ENCODE peak calls at places on chromosomes 5 and 9, in four cellular contexts. Q, A, U and N are unnamed samples.

GRCh38 chr5:169980418-169981053 is at the start of gene INSYN2B:
- DNase-seq in Q (peak), A (peak), U (peak), N (no peak)

GRCh38 chr5:149917073-149917676 is 27.4 kb downstream of the PDE6A start:
- DNase-seq in Q (no peak), A (no peak), U (no peak), N (no peak)

GRCh38 chr9:94881454-94881853 is 155.0 kb downstream of the AOPEP start:
- DNase-seq in Q (no peak), A (no peak), U (no peak), N (no peak)

GRCh38 chr5:172929371-172929838 is 29.8 kb upstream of the RPL26L1 start:
- DNase-seq in Q (no peak), A (no peak), U (no peak), N (no peak)

GRCh38 chr9:96491079-96491879 is 41.3 kb downstream of the HABP4 start:
- DNase-seq in Q (no peak), A (no peak), U (no peak), N (no peak)

GRCh38 chr5:165996484-165996883 is 2295.0 kb upstream of the WWC1 start:
- DNase-seq in Q (no peak), A (no peak), U (no peak), N (no peak)

GRCh38 chr5:89729623-89730390 is 679.7 kb downstream of the CETN3 start:
- DNase-seq in Q (no peak), A (no peak), U (no peak), N (no peak)

GRCh38 chr9:98520221-98520920 is 188.4 kb downstream of the GABBR2 start:
- DNase-seq in Q (no peak), A (no peak), U (no peak), N (no peak)

GRCh38 chr5:14806452-14806851 is 65.1 kb downstream of the ANKH start:
- DNase-seq in Q (no peak), A (no peak), U (peak), N (no peak)

GRCh38 chr5:2658421-2658820 is 93.1 kb downstream of the IRX2 start:
- DNase-seq in Q (no peak), A (no peak), U (no peak), N (no peak)

GRCh38 chr5:109740329-109740728 is 50.6 kb downstream of the MAN2A1 start:
- DNase-seq in Q (peak), A (no peak), U (no peak), N (no peak)

GRCh38 chr5:264346-264745 is 7.1 kb upstream of the PDCD6 start:
- DNase-seq in Q (no peak), A (no peak), U (no peak), N (no peak)

GRCh38 chr9:73780916-73781315 is 629.3 kb downstream of the ANXA1 start:
- DNase-seq in Q (no peak), A (no peak), U (no peak), N (no peak)

GRCh38 chr9:87276327-87276841 is 221.3 kb upstream of the DAPK1 start:
- DNase-seq in Q (no peak), A (no peak), U (no peak), N (no peak)

GRCh38 chr5:26323794-26324193 is 714.6 kb downstream of the CDH9 start:
- DNase-seq in Q (no peak), A (no peak), U (no peak), N (peak)

GRCh38 chr5:45696206-45696836 is at the start of gene HCN1:
- DNase-seq in Q (peak), A (peak), U (peak), N (no peak)

GRCh38 chr9:3951266-3951665 is 348.6 kb downstream of the GLIS3 start:
- DNase-seq in Q (no peak), A (no peak), U (no peak), N (no peak)

GRCh38 chr5:9241459-9241858 is 304.4 kb downstream of the SEMA5A start:
- DNase-seq in Q (no peak), A (no peak), U (no peak), N (no peak)

GRCh38 chr9:82988488-82988887 is 74.5 kb downstream of the RASEF start:
- DNase-seq in Q (no peak), A (no peak), U (no peak), N (no peak)

DNA sequence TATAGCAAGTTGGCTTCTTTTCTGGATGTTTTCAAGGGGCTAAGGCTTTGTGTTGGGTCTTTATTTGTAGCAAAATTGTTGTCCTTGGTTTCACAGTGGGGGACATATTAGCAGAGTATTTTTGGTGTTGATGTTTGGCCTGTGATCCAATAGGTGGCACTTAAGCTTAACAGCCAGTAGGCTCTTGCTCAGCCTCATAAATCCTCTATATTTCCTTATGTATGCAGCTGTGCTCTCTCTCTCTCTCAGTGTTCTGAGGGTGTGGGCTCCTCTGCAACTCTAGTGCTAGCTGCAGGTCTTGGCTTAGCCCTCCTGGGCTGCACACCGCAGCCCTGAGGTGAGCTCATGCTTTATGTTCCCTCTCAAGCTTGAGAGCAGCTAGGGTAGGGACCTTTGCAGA is 195.0 kb upstream of the GHR start:
- DNase-seq in Q (no peak), A (no peak), U (no peak), N (no peak)
- TF ChIP-seq CTCF in Q (no peak), A (no peak), U (no peak), N (no peak)

GRCh38 chr5:168177831-168178450 is 113.5 kb upstream of the WWC1 start:
- DNase-seq in Q (no peak), A (no peak), U (peak), N (no peak)
- TF ChIP-seq CTCF in Q (no peak), A (no peak), U (peak), N (peak)

GRCh38 chr5:1468247-1468612 is 23.0 kb upstream of the SLC6A3 start:
- DNase-seq in Q (no peak), A (no peak), U (no peak), N (no peak)
- TF ChIP-seq CTCF in Q (no peak), A (no peak), U (peak), N (peak)

GRCh38 chr9:104808030-104808614 is 44.2 kb downstream of the NIPSNAP3B start:
- DNase-seq in Q (peak), A (no peak), U (peak), N (no peak)
- TF ChIP-seq CTCF in Q (no peak), A (no peak), U (peak), N (peak)

GRCh38 chr9:30967484-30967883 is 1417.0 kb upstream of the ACO1 start:
- DNase-seq in Q (no peak), A (no peak), U (no peak), N (no peak)
- TF ChIP-seq CTCF in Q (no peak), A (no peak), U (no peak), N (peak)

GRCh38 chr5:74684900-74685851 is at the start of gene HEXB:
- DNase-seq in Q (peak), A (peak), U (peak), N (peak)
- TF ChIP-seq CTCF in Q (no peak), A (no peak), U (no peak), N (peak)

GRCh38 chr5:61933787-61934626 is 372.0 kb upstream of the KIF2A start:
- DNase-seq in Q (peak), A (no peak), U (peak), N (no peak)
- TF ChIP-seq CTCF in Q (peak), A (no peak), U (peak), N (peak)

DNA sequence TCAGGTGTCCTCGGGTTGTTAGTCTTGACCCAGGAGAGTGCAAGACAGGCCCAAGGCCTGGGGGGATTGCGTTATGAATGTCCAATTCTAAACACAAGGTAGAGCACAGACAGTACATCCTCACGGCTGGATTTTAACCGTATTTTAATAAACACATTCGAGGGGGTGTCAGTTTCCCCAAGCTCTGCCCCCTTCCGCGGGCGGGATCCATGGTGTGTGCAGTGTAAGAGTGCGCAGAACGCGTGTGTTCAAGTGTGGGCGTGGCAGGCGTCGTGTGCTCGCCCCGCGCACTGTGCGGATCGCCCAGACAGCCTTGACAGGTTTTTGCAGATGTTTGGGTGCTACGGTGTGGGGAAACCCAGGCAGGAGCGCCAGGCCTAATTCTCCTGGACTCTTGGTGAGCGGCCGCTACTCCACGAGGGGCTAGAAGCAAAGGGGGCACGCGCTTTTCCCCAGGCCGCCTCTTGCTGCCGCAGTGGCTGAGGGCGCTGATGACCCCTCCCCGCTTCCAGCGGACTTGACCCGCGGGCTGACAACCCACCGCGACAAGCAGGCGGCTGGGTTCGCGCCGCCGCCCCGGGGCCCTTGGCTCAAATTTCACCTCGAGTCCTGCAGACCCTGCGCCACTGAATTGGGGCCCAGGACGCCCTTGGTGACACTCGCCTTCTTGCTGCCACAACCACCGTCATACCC is 6.0 kb upstream of the DMRT3 start:
- DNase-seq in Q (no peak), A (no peak), U (no peak), N (no peak)
- TF ChIP-seq CTCF in Q (no peak), A (no peak), U (no peak), N (no peak)

GRCh38 chr9:88373018-88373417 is 15.2 kb upstream of the SPIN1 start:
- DNase-seq in Q (no peak), A (no peak), U (no peak), N (no peak)

GRCh38 chr9:88379352-88379751 is 8.9 kb upstream of the SPIN1 start:
- DNase-seq in Q (no peak), A (no peak), U (no peak), N (no peak)

GRCh38 chr9:88380118-88380517 is 8.1 kb upstream of the SPIN1 start:
- DNase-seq in Q (no peak), A (no peak), U (no peak), N (no peak)

DNA sequence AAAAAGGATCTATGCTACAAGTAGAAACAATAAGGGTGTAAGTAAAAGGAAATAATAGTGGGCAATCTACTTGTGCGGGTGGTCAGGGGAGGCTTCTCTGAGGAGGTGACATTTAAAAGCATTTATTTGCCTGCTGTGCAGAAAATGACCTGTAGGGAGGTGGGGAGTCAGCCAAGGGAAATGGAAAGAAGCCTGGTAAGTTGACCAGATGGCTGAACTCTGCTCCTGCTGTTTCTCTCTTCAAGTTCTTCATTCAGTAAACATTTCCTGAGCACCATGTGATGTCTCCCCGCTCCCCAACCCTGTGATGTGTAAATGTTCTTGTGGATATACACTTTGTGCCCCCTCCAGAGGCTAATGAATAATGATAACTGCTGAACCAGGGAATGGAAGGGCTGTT is 9.9 kb upstream of the SPIN1 start:
- DNase-seq in Q (no peak), A (no peak), U (no peak), N (no peak)
- TF ChIP-seq CTCF in Q (no peak), A (no peak), U (no peak), N (peak)

DNA sequence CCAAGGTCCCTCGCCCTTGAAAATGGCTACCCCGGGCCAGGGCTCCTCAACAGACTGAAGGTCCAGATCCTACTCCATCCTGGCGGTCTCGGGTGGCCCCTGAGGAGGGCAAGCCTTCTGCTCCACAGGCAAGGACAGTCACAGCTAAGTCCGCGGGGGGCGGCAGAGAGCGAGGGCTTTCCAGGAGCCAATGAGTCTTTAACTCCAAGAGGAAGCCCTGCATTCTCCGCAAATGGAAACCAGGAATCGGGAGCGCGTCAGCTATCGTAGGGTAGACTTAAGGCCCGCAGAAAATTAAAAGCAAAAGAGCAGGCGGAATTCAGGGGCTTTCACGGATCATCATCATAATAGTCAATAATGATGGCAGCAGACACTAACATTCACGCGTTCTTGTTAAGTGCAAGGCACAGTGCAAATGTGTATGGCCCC is 87.8 kb upstream of the TNFAIP8 start:
- DNase-seq in Q (peak), A (peak), U (peak), N (peak)
- TF ChIP-seq CTCF in Q (no peak), A (no peak), U (peak), N (peak)